ENCODE peak calls at places on chromosomes 11 and 22, in seven cellular contexts. One of them, this sample, is unnamed.

GRCh38 chr22:21632237-21632895 is at the start of gene CCDC116:
- DNase-seq in posterior cingulate gyrus: peak
- DNase-seq in NCI-H345: no peak
- DNase-seq in progenitor cell of endocrine pancreas: no peak
- DNase-seq in astrocyte of the cerebellum: no peak
- DNase-seq in HAP-1: peak
- DNase-seq in fibroblast of mammary gland: no peak
- DNase-seq in this sample: no peak

GRCh38 chr11:102810943-102811528 is 13.1 kb upstream of the MMP1 start:
- DNase-seq in posterior cingulate gyrus: no peak
- DNase-seq in NCI-H345: peak
- DNase-seq in progenitor cell of endocrine pancreas: no peak
- DNase-seq in astrocyte of the cerebellum: no peak
- DNase-seq in HAP-1: no peak
- DNase-seq in fibroblast of mammary gland: peak
- DNase-seq in this sample: no peak

GRCh38 chr11:72584293-72584921 is 89.8 kb downstream of the PDE2A start:
- DNase-seq in posterior cingulate gyrus: peak
- DNase-seq in NCI-H345: no peak
- DNase-seq in progenitor cell of endocrine pancreas: no peak
- DNase-seq in astrocyte of the cerebellum: no peak
- DNase-seq in HAP-1: no peak
- DNase-seq in fibroblast of mammary gland: peak
- DNase-seq in this sample: peak

GRCh38 chr11:20367313-20367948 is 3.9 kb downstream of the HTATIP2 start:
- DNase-seq in posterior cingulate gyrus: no peak
- DNase-seq in NCI-H345: no peak
- DNase-seq in progenitor cell of endocrine pancreas: no peak
- DNase-seq in astrocyte of the cerebellum: peak
- DNase-seq in HAP-1: no peak
- DNase-seq in fibroblast of mammary gland: peak
- DNase-seq in this sample: peak

GRCh38 chr11:71252782-71253730 is 679 bp upstream of the SHANK2 start:
- DNase-seq in posterior cingulate gyrus: peak
- DNase-seq in NCI-H345: peak
- DNase-seq in progenitor cell of endocrine pancreas: peak
- DNase-seq in astrocyte of the cerebellum: peak
- DNase-seq in HAP-1: no peak
- DNase-seq in fibroblast of mammary gland: peak
- DNase-seq in this sample: peak

GRCh38 chr11:46319074-46319453 is 28.2 kb upstream of the DGKZ start:
- DNase-seq in posterior cingulate gyrus: no peak
- DNase-seq in NCI-H345: no peak
- DNase-seq in progenitor cell of endocrine pancreas: no peak
- DNase-seq in astrocyte of the cerebellum: no peak
- DNase-seq in HAP-1: no peak
- DNase-seq in fibroblast of mammary gland: no peak
- DNase-seq in this sample: no peak

GRCh38 chr11:57475671-57476222 is 15.4 kb downstream of the RTN4RL2 start:
- DNase-seq in posterior cingulate gyrus: no peak
- DNase-seq in NCI-H345: no peak
- DNase-seq in progenitor cell of endocrine pancreas: no peak
- DNase-seq in astrocyte of the cerebellum: no peak
- DNase-seq in HAP-1: no peak
- DNase-seq in fibroblast of mammary gland: no peak
- DNase-seq in this sample: no peak

GRCh38 chr22:19823191-19823590 is 31.5 kb downstream of the GNB1L start:
- DNase-seq in posterior cingulate gyrus: peak
- DNase-seq in NCI-H345: no peak
- DNase-seq in progenitor cell of endocrine pancreas: no peak
- DNase-seq in astrocyte of the cerebellum: no peak
- DNase-seq in HAP-1: no peak
- DNase-seq in fibroblast of mammary gland: no peak
- DNase-seq in this sample: no peak

GRCh38 chr22:40628354-40629042 is 8.0 kb downstream of the MRTFA start:
- DNase-seq in posterior cingulate gyrus: no peak
- DNase-seq in NCI-H345: no peak
- DNase-seq in progenitor cell of endocrine pancreas: no peak
- DNase-seq in astrocyte of the cerebellum: peak
- DNase-seq in HAP-1: no peak
- DNase-seq in fibroblast of mammary gland: peak
- DNase-seq in this sample: no peak

GRCh38 chr11:8911040-8911823 is at the start of gene AKIP1:
- DNase-seq in posterior cingulate gyrus: peak
- DNase-seq in NCI-H345: peak
- DNase-seq in progenitor cell of endocrine pancreas: peak
- DNase-seq in astrocyte of the cerebellum: peak
- DNase-seq in HAP-1: peak
- DNase-seq in fibroblast of mammary gland: peak
- DNase-seq in this sample: peak

GRCh38 chr11:73047773-73048371 is 94.2 kb downstream of the FCHSD2 start:
- DNase-seq in posterior cingulate gyrus: no peak
- DNase-seq in NCI-H345: no peak
- DNase-seq in progenitor cell of endocrine pancreas: no peak
- DNase-seq in astrocyte of the cerebellum: no peak
- DNase-seq in HAP-1: no peak
- DNase-seq in fibroblast of mammary gland: no peak
- DNase-seq in this sample: no peak

GRCh38 chr11:117390743-117391142 is 63.1 kb downstream of the CEP164 start:
- DNase-seq in posterior cingulate gyrus: no peak
- DNase-seq in NCI-H345: no peak
- DNase-seq in progenitor cell of endocrine pancreas: no peak
- DNase-seq in astrocyte of the cerebellum: no peak
- DNase-seq in HAP-1: no peak
- DNase-seq in fibroblast of mammary gland: no peak
- DNase-seq in this sample: no peak

GRCh38 chr22:44200451-44200850 is 19.7 kb downstream of the PARVG start:
- DNase-seq in posterior cingulate gyrus: peak
- DNase-seq in NCI-H345: no peak
- DNase-seq in progenitor cell of endocrine pancreas: no peak
- DNase-seq in astrocyte of the cerebellum: no peak
- DNase-seq in HAP-1: no peak
- DNase-seq in fibroblast of mammary gland: no peak
- DNase-seq in this sample: no peak

GRCh38 chr11:2270322-2271076 is at the start of gene ASCL2:
- DNase-seq in posterior cingulate gyrus: no peak
- DNase-seq in NCI-H345: no peak
- DNase-seq in progenitor cell of endocrine pancreas: no peak
- DNase-seq in astrocyte of the cerebellum: no peak
- DNase-seq in HAP-1: no peak
- DNase-seq in fibroblast of mammary gland: no peak
- DNase-seq in this sample: no peak

GRCh38 chr11:99366476-99366992 is 345.8 kb downstream of the CNTN5 start:
- DNase-seq in posterior cingulate gyrus: no peak
- DNase-seq in NCI-H345: no peak
- DNase-seq in progenitor cell of endocrine pancreas: no peak
- DNase-seq in astrocyte of the cerebellum: no peak
- DNase-seq in HAP-1: no peak
- DNase-seq in fibroblast of mammary gland: no peak
- DNase-seq in this sample: no peak

GRCh38 chr11:111330234-111330893 is 32.0 kb downstream of the POU2AF3 start:
- DNase-seq in posterior cingulate gyrus: no peak
- DNase-seq in NCI-H345: no peak
- DNase-seq in progenitor cell of endocrine pancreas: no peak
- DNase-seq in astrocyte of the cerebellum: no peak
- DNase-seq in HAP-1: no peak
- DNase-seq in fibroblast of mammary gland: no peak
- DNase-seq in this sample: no peak

GRCh38 chr11:134578807-134579708 is 167.0 kb upstream of the B3GAT1 start:
- DNase-seq in posterior cingulate gyrus: peak
- DNase-seq in NCI-H345: peak
- DNase-seq in progenitor cell of endocrine pancreas: no peak
- DNase-seq in astrocyte of the cerebellum: no peak
- DNase-seq in HAP-1: no peak
- DNase-seq in fibroblast of mammary gland: no peak
- DNase-seq in this sample: no peak

GRCh38 chr22:26462971-26463661 is 20.5 kb downstream of the HPS4 start:
- DNase-seq in posterior cingulate gyrus: peak
- DNase-seq in NCI-H345: no peak
- DNase-seq in progenitor cell of endocrine pancreas: no peak
- DNase-seq in astrocyte of the cerebellum: no peak
- DNase-seq in HAP-1: no peak
- DNase-seq in fibroblast of mammary gland: peak
- DNase-seq in this sample: peak

GRCh38 chr11:28017816-28018215 is 90.1 kb downstream of the KIF18A start:
- DNase-seq in posterior cingulate gyrus: no peak
- DNase-seq in NCI-H345: no peak
- DNase-seq in progenitor cell of endocrine pancreas: no peak
- DNase-seq in astrocyte of the cerebellum: no peak
- DNase-seq in HAP-1: no peak
- DNase-seq in fibroblast of mammary gland: peak
- DNase-seq in this sample: peak

GRCh38 chr11:3907590-3907989 is 52.1 kb downstream of the STIM1 start:
- DNase-seq in posterior cingulate gyrus: no peak
- DNase-seq in NCI-H345: no peak
- DNase-seq in progenitor cell of endocrine pancreas: no peak
- DNase-seq in astrocyte of the cerebellum: no peak
- DNase-seq in HAP-1: no peak
- DNase-seq in fibroblast of mammary gland: no peak
- DNase-seq in this sample: no peak

GRCh38 chr22:25572708-25573161 is 8.3 kb downstream of the GRK3 start:
- DNase-seq in posterior cingulate gyrus: no peak
- DNase-seq in NCI-H345: no peak
- DNase-seq in progenitor cell of endocrine pancreas: no peak
- DNase-seq in astrocyte of the cerebellum: no peak
- DNase-seq in HAP-1: no peak
- DNase-seq in fibroblast of mammary gland: no peak
- DNase-seq in this sample: no peak

GRCh38 chr11:74338963-74339362 is 27.5 kb upstream of the P4HA3 start:
- DNase-seq in posterior cingulate gyrus: no peak
- DNase-seq in NCI-H345: no peak
- DNase-seq in progenitor cell of endocrine pancreas: no peak
- DNase-seq in astrocyte of the cerebellum: no peak
- DNase-seq in HAP-1: no peak
- DNase-seq in fibroblast of mammary gland: no peak
- DNase-seq in this sample: no peak

GRCh38 chr22:43310311-43310710 is 32.9 kb downstream of the SCUBE1 start:
- DNase-seq in posterior cingulate gyrus: peak
- DNase-seq in NCI-H345: peak
- DNase-seq in progenitor cell of endocrine pancreas: no peak
- DNase-seq in astrocyte of the cerebellum: peak
- DNase-seq in HAP-1: no peak
- DNase-seq in fibroblast of mammary gland: no peak
- DNase-seq in this sample: peak

GRCh38 chr11:120147950-120148270 is 10.0 kb upstream of the TRIM29 start:
- DNase-seq in posterior cingulate gyrus: no peak
- DNase-seq in NCI-H345: no peak
- DNase-seq in progenitor cell of endocrine pancreas: no peak
- DNase-seq in astrocyte of the cerebellum: no peak
- DNase-seq in HAP-1: no peak
- DNase-seq in fibroblast of mammary gland: no peak
- DNase-seq in this sample: no peak

GRCh38 chr11:83721286-83721685 is 435.1 kb upstream of the CCDC90B start:
- DNase-seq in posterior cingulate gyrus: no peak
- DNase-seq in NCI-H345: no peak
- DNase-seq in progenitor cell of endocrine pancreas: no peak
- DNase-seq in astrocyte of the cerebellum: no peak
- DNase-seq in HAP-1: no peak
- DNase-seq in fibroblast of mammary gland: peak
- DNase-seq in this sample: no peak

GRCh38 chr11:109077340-109077927 is 344.6 kb upstream of the C11orf87 start:
- DNase-seq in posterior cingulate gyrus: no peak
- DNase-seq in NCI-H345: no peak
- DNase-seq in progenitor cell of endocrine pancreas: no peak
- DNase-seq in astrocyte of the cerebellum: no peak
- DNase-seq in HAP-1: no peak
- DNase-seq in fibroblast of mammary gland: no peak
- DNase-seq in this sample: no peak

GRCh38 chr22:45772726-45773125 is 101.1 kb downstream of the ATXN10 start:
- DNase-seq in posterior cingulate gyrus: no peak
- DNase-seq in NCI-H345: no peak
- DNase-seq in progenitor cell of endocrine pancreas: no peak
- DNase-seq in astrocyte of the cerebellum: no peak
- DNase-seq in HAP-1: no peak
- DNase-seq in fibroblast of mammary gland: no peak
- DNase-seq in this sample: no peak

GRCh38 chr22:48704335-48704734 is 1123.3 kb downstream of the BRD1 start:
- DNase-seq in posterior cingulate gyrus: peak
- DNase-seq in NCI-H345: no peak
- DNase-seq in progenitor cell of endocrine pancreas: no peak
- DNase-seq in astrocyte of the cerebellum: no peak
- DNase-seq in HAP-1: no peak
- DNase-seq in fibroblast of mammary gland: no peak
- DNase-seq in this sample: no peak

GRCh38 chr22:22705328-22706100 is 61.1 kb downstream of the GGTLC2 start:
- DNase-seq in posterior cingulate gyrus: no peak
- DNase-seq in NCI-H345: no peak
- DNase-seq in progenitor cell of endocrine pancreas: no peak
- DNase-seq in astrocyte of the cerebellum: no peak
- DNase-seq in HAP-1: no peak
- DNase-seq in fibroblast of mammary gland: no peak
- DNase-seq in this sample: no peak

GRCh38 chr11:18243783-18244362 is 4.6 kb downstream of the SAA2 start:
- DNase-seq in posterior cingulate gyrus: no peak
- DNase-seq in NCI-H345: peak
- DNase-seq in progenitor cell of endocrine pancreas: no peak
- DNase-seq in astrocyte of the cerebellum: peak
- DNase-seq in HAP-1: peak
- DNase-seq in fibroblast of mammary gland: peak
- DNase-seq in this sample: peak

GRCh38 chr11:46200537-46201281 is 76.8 kb upstream of the CREB3L1 start:
- DNase-seq in posterior cingulate gyrus: no peak
- DNase-seq in NCI-H345: no peak
- DNase-seq in progenitor cell of endocrine pancreas: no peak
- DNase-seq in astrocyte of the cerebellum: no peak
- DNase-seq in HAP-1: no peak
- DNase-seq in fibroblast of mammary gland: peak
- DNase-seq in this sample: no peak

GRCh38 chr11:46127150-46127638 is 5.9 kb upstream of the PHF21A start:
- DNase-seq in posterior cingulate gyrus: no peak
- DNase-seq in NCI-H345: no peak
- DNase-seq in progenitor cell of endocrine pancreas: no peak
- DNase-seq in astrocyte of the cerebellum: no peak
- DNase-seq in HAP-1: peak
- DNase-seq in fibroblast of mammary gland: peak
- DNase-seq in this sample: peak